ENCODE peak calls at places on chromosomes 11 and 22, in four cellular contexts. K is right lobe of liver, B is progenitor cell of endocrine pancreas, E is lower lobe of right lung. F is an unnamed sample.

GRCh38 chr11:46290598-46291309 is 13.3 kb downstream of the CREB3L1 start:
- DNase-seq in K (no peak), B (no peak), E (peak), F (peak)

GRCh38 chr11:105046898-105047579 is 1.9 kb upstream of the CARD16 start:
- DNase-seq in K (no peak), B (no peak), E (no peak), F (peak)

GRCh38 chr22:35630387-35630793 is 13.3 kb upstream of the MB start:
- DNase-seq in K (no peak), B (no peak), E (no peak), F (no peak)

GRCh38 chr11:71181566-71181965 is 70.8 kb downstream of the SHANK2 start:
- DNase-seq in K (no peak), B (no peak), E (no peak), F (no peak)

GRCh38 chr22:30720263-30720837 is 25.7 kb downstream of the OSBP2 start:
- DNase-seq in K (no peak), B (no peak), E (no peak), F (no peak)

GRCh38 chr11:18347471-18348125 is 25.2 kb downstream of the GTF2H1 start:
- DNase-seq in K (no peak), B (no peak), E (no peak), F (no peak)

GRCh38 chr11:3345736-3346135 is 33.2 kb downstream of the ZNF195 start:
- DNase-seq in K (no peak), B (no peak), E (no peak), F (no peak)

GRCh38 chr11:113906038-113906437 is 1.4 kb downstream of the HTR3B start:
- DNase-seq in K (no peak), B (no peak), E (no peak), F (peak)

GRCh38 chr22:30649430-30650007 is 13.9 kb downstream of the SLC35E4 start:
- DNase-seq in K (no peak), B (no peak), E (no peak), F (peak)

GRCh38 chr22:20430641-20431519 is 6.7 kb downstream of the SCARF2 start:
- DNase-seq in K (no peak), B (peak), E (peak), F (peak)

GRCh38 chr11:74932797-74933196 is 16.1 kb downstream of the XRRA1 start:
- DNase-seq in K (no peak), B (no peak), E (no peak), F (no peak)

GRCh38 chr11:120563698-120564572 is 52.4 kb downstream of the GRIK4 start:
- DNase-seq in K (no peak), B (peak), E (no peak), F (no peak)

GRCh38 chr11:83051760-83052671 is 19.7 kb downstream of the RAB30 start:
- DNase-seq in K (no peak), B (no peak), E (no peak), F (no peak)

GRCh38 chr11:44968510-44968909 is 17.8 kb upstream of the TP53I11 start:
- DNase-seq in K (no peak), B (no peak), E (no peak), F (no peak)

GRCh38 chr11:10387209-10388083 is 67.6 kb upstream of the AMPD3 start:
- DNase-seq in K (no peak), B (no peak), E (no peak), F (no peak)

GRCh38 chr22:22925795-22926358 is 38.3 kb downstream of the IGLL5 start:
- DNase-seq in K (no peak), B (no peak), E (no peak), F (no peak)

GRCh38 chr11:134727636-134728035 is 315.6 kb upstream of the B3GAT1 start:
- DNase-seq in K (no peak), B (no peak), E (no peak), F (no peak)

GRCh38 chr11:94175545-94175944 is 46.9 kb downstream of the PANX1 start:
- DNase-seq in K (no peak), B (no peak), E (no peak), F (no peak)

GRCh38 chr11:116927163-116927772 is 89.8 kb upstream of the APOA1 start:
- DNase-seq in K (no peak), B (no peak), E (no peak), F (peak)

GRCh38 chr22:23079240-23079768 is 9.0 kb downstream of the GNAZ start:
- DNase-seq in K (no peak), B (no peak), E (no peak), F (no peak)

GRCh38 chr11:19326499-19326898 is 85.8 kb upstream of the E2F8 start:
- DNase-seq in K (no peak), B (no peak), E (no peak), F (no peak)

GRCh38 chr11:85540635-85541034 is 86.5 kb downstream of the DLG2 start:
- DNase-seq in K (no peak), B (no peak), E (no peak), F (no peak)

GRCh38 chr11:10588904-10589303 is 20.4 kb upstream of the LYVE1 start:
- DNase-seq in K (no peak), B (no peak), E (no peak), F (no peak)

GRCh38 chr11:106456651-106457050 is 379.2 kb downstream of the AASDHPPT start:
- DNase-seq in K (no peak), B (no peak), E (no peak), F (no peak)

GRCh38 chr11:22169833-22170232 is 23.1 kb upstream of the ANO5 start:
- DNase-seq in K (no peak), B (no peak), E (no peak), F (no peak)

GRCh38 chr11:783581-784015 is 6.3 kb downstream of the CEND1 start:
- DNase-seq in K (peak), B (peak), E (peak), F (peak)

GRCh38 chr11:20374746-20375305 is 11.3 kb downstream of the HTATIP2 start:
- DNase-seq in K (no peak), B (no peak), E (no peak), F (no peak)

GRCh38 chr11:130431337-130431773 is 2.9 kb upstream of the ADAMTS8 start:
- DNase-seq in K (no peak), B (peak), E (peak), F (peak)
- TF ChIP-seq CTCF in K (peak), B (peak), E (peak), F (peak)

DNA sequence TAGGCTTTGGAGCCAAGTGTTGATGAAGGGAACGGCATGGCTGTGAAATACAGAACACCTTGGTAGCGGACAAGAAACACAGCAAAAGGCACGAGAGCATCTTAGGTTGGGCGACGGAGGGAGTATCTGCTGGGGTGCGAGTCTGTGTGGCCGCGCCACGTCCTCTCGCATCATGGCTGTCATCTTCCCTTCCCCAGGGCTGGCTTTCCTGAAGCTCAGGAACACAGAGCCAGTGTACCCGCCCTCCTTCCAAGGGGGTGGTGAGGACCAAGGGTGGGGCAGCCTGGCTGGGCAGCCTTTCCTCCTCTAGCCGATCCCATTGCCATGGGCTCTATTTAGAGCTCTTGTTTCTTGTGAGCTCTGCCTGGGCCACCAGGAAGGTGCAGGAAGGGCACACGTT is 154.4 kb downstream of the FEZ1 start:
- DNase-seq in K (peak), B (no peak), E (peak), F (no peak)
- TF ChIP-seq CTCF in K (no peak), B (no peak), E (no peak), F (no peak)

DNA sequence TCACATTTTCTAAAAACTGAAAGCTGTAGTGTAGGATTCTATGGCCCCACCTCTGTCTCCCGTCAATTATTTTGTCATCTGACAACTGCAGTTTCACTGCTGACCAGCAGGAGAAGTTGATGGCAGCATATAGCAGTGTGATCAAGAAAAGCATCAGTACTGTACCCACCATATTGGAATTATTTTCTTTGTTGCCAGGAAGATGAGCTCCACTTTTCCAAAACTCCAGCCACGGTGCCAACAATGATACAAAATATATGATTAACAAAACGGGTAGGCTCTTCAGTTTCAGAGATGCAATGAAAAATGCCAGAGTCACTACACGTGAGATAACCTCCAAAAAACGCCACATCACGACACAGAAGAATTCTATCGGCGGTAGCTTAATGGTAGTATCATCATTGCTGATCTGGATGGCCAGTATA is 41.3 kb downstream of the XKR3 start:
- DNase-seq in K (no peak), B (no peak), E (no peak), F (no peak)
- TF ChIP-seq CTCF in K (peak), B (peak), E (peak), F (no peak)

GRCh38 chr22:24137595-24137994 is 43.7 kb upstream of the SUSD2 start:
- DNase-seq in K (no peak), B (no peak), E (no peak), F (no peak)

GRCh38 chr22:24134090-24134846 is 47.0 kb upstream of the SUSD2 start:
- DNase-seq in K (no peak), B (no peak), E (peak), F (no peak)

GRCh38 chr22:24129980-24130379 is 51.3 kb upstream of the SUSD2 start:
- DNase-seq in K (no peak), B (no peak), E (peak), F (no peak)

GRCh38 chr22:24128631-24129601 is 52.4 kb upstream of the SUSD2 start:
- DNase-seq in K (no peak), B (no peak), E (peak), F (no peak)

DNA sequence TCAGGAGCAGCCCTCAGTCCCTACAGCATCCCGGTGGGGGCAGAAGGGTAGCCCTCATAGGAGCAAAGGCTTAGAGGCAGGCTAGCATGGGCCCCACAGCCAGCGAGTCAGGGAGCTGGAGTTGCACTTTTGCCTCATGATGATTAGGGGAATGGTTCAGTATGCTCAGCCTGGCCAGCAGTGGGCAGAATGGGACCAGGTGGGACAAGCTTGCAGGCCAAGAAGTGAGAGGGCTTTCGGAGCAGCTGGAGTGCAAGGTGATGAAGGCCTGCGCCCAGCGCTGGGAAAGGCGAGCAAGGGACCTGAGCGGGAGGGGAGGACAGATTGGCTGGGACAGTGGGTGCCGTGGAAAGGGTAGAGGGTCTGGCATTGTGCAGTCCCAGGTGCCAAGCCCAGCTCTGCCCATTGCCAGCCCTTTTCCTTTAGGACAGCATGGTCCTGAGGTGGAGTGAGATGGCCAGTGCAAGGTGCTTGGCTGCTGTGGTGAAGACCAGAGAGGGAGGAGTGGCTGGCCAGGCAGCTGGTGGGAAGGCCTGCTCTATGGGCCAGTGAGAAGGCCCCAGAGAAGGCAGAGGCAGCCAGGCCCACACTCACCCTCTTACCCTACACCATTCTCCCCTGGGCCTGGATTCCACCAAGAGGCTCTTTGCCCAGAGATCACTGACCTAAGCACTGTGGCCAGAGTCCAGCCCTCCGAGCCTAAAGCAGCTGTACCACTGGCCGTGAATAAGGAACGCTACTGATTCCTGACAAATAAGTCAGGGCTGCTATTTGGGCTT is 47.9 kb upstream of the SUSD2 start:
- DNase-seq in K (no peak), B (no peak), E (peak), F (no peak)
- TF ChIP-seq CTCF in K (no peak), B (no peak), E (peak), F (peak)

DNA sequence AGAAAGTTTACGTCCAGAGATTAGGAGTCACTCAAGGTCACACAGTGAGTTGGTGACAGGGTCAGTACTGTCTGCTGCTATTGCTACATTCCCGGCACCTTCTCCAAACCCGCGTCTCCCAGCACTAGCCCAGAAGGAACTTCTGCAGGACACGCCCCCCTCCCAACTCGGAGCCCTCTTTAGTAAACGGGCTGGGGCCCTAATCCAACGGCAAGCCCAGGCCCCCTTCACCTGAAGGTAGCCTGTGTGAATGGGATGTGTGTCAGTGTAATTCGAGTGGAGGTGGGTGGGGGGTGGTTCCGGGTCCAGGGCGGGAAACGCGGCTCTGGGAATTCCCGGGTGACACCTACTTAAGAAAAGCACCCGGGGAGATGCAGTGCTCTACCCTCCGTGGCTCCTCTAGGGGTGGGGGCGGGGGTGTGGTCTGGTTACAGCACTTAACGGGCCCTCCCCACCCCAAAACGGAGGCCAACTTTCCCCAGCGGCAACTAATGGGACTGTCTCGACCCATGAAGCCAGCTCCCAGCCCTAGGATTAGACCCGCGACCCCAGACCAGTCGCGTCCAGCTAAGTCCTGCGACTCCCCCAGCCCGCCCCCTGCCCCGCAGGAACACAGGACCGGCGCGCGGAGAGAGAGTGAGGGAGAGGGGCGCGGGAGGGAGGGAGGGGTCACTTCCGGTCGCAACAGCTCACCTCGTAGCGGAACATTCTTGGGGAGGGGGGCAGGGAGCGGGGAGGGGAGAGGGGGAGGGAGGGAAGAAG is 468 bp downstream of the PATL1 start:
- DNase-seq in K (peak), B (peak), E (peak), F (peak)
- TF ChIP-seq CTCF in K (no peak), B (peak), E (no peak), F (peak)

DNA sequence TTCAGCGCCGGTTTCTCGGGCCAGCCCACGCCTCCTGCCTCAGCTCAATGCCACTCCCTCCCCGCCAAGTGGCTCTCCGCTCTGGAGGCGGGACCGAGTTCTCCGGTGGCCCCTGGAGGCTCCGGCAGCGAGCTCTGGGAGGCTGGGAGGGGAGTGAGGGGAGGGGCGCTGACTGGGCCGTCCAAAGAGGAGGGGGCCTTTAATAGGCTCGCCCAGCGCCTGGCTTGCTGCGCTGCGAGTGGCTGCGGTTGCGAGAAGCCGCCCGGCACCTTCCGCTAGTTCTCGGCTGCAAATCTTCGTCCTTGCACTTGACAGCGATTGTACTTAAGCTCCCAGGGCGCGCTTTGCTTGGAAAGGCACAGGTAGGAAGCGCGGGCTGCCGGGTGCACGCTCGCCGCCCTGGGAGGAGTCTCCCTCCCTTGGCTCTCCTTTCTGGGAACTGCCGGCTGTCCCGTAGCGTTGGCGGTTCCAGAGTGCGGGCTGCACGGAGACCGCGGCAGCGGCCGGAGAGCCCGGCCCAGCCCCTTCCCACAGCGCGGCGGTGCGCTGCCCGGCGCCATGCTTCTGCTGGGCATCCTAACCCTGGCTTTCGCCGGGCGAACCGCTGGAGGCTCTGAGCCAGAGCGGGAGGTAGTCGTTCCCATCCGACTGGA is at the start of gene ADAMTS15:
- DNase-seq in K (peak), B (peak), E (peak), F (peak)
- TF ChIP-seq CTCF in K (no peak), B (no peak), E (no peak), F (no peak)

DNA sequence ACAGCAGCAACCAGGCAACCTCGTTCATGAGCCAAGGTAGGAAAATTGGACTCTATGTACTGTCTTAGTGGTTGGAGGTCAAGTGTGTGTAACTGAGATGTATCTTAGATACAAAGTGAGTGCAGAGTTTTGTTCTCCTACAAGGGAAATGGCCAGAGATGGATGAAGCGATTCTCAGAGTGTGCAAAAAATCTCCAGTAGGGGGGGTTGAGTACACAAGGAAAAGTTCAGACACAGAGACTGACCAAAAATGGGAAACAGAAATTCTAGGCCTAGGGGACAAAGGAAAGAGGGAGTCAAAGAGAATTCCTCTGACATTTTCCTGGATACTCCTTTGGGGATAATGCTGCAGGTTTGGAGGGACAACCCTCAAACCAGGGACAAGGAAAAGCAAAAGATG is 38.2 kb upstream of the OR5AK2 start:
- DNase-seq in K (no peak), B (no peak), E (no peak), F (no peak)
- TF ChIP-seq CTCF in K (no peak), B (peak), E (no peak), F (no peak)

DNA sequence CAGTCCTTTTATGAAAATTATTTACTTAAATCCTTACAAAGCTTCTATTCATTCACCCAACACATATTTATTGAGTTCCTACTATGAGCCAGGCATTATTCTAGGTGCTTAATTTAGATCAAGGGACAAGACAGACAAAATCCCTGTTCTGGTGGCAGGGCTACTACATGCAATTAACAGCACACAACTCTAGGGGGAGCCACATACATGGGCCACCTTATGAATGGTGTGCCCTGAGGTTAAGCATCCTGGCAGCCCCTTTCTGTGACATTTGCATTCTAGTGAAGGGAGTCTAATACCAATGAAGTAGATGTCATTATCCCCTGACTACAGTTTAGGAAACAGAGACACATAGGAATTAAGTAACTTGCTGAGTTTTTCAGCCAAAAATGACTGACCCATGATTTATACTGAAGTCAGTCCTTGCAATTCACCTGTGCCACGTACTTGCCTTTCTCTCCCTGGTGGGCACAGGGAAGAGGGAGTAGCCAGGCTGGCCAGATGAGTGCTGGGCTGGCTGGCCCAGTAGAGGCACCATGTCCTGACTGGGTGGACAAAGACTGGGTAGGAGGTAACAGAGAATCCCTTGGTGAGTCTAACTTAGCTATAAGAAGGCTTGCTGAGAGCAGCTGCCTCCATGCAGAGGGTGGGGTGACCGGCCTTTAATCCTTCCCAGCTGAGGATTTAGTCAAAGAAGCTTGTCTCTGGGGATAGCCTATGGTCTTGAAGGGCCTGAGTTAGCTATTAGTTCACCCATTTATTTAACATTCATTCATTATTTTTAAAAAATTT is 52.0 kb upstream of the ELF5 start:
- DNase-seq in K (no peak), B (no peak), E (no peak), F (no peak)
- TF ChIP-seq CTCF in K (peak), B (peak), E (peak), F (no peak)

F was measured in Peyer's patch.